ENCODE peak calls at places on chromosomes 5 and 9, in seven cellular contexts. L is kidney tubule cell, Q is NCI-H446 treated with DMSO at 0.1 percent for 48 hours, K is NCI-H1092 treated with DMSO at 0.1 percent for 48 hours, X is EL, N is iPS-NIHi11, B is NCI-H1694 treated with DMSO at 0.1 percent for 48 hours. H is an unnamed sample.

GRCh38 chr5:61333351-61334223 is 1.5 kb downstream of the ZSWIM6 start:
- DNase-seq in Q (no peak), B (peak), N (peak), X (peak), L (peak), K (peak), H (peak)

GRCh38 chr9:136028760-136029470 is 66.2 kb downstream of the NACC2 start:
- DNase-seq in K (no peak), B (no peak), Q (no peak), L (no peak), X (no peak), N (no peak), H (peak)

GRCh38 chr9:127232833-127233549 is 31.6 kb upstream of the GARNL3 start:
- DNase-seq in K (no peak), X (peak), Q (no peak), N (no peak), B (no peak), L (peak), H (no peak)

GRCh38 chr5:60541980-60542379 is 158.0 kb downstream of the DEPDC1B start:
- DNase-seq in N (no peak), B (no peak), Q (no peak), X (peak), K (no peak), L (peak), H (no peak)

GRCh38 chr5:155815248-155815647 is 511.7 kb upstream of the SGCD start:
- DNase-seq in B (no peak), N (no peak), X (no peak), L (no peak), Q (no peak), K (no peak), H (no peak)

GRCh38 chr9:105168935-105169334 is 75.5 kb upstream of the SLC44A1 start:
- DNase-seq in Q (no peak), L (no peak), K (no peak), N (no peak), B (no peak), X (no peak), H (no peak)

GRCh38 chr5:112475747-112476435 is 56.8 kb upstream of the EPB41L4A start:
- DNase-seq in X (no peak), L (peak), Q (peak), K (no peak), N (no peak), B (no peak), H (no peak)

GRCh38 chr5:178483620-178484019 is 106.6 kb downstream of the COL23A1 start:
- DNase-seq in B (no peak), X (no peak), K (no peak), L (no peak), Q (no peak), N (no peak), H (no peak)

GRCh38 chr9:125519741-125520140 is 187.3 kb downstream of the MAPKAP1 start:
- DNase-seq in L (no peak), K (no peak), N (no peak), X (no peak), B (no peak), Q (no peak), H (no peak)

GRCh38 chr9:112048924-112049785 is 125.9 kb downstream of the SUSD1 start:
- DNase-seq in K (peak), N (no peak), Q (peak), X (peak), L (peak), B (no peak), H (no peak)

GRCh38 chr9:32782476-32783167 is 718 bp upstream of the TMEM215 start:
- DNase-seq in L (no peak), X (no peak), K (no peak), N (peak), B (no peak), Q (no peak), H (no peak)

GRCh38 chr5:154970759-154971158 is 29.9 kb downstream of the MRPL22 start:
- DNase-seq in K (no peak), Q (no peak), B (no peak), N (no peak), L (peak), X (peak), H (no peak)

GRCh38 chr9:79195904-79196303 is 375.9 kb upstream of the TLE4 start:
- DNase-seq in X (peak), N (no peak), Q (no peak), B (no peak), L (no peak), K (no peak), H (no peak)

GRCh38 chr5:127176769-127177168 is 103.5 kb upstream of the C5orf63 start:
- DNase-seq in N (no peak), X (no peak), Q (peak), K (no peak), L (no peak), B (peak), H (no peak)

GRCh38 chr9:96245399-96245798 is 56.6 kb downstream of the HSD17B3 start:
- DNase-seq in B (no peak), X (no peak), Q (no peak), L (no peak), N (peak), K (no peak), H (no peak)

GRCh38 chr5:5384634-5385033 is 37.8 kb upstream of the ICE1 start:
- DNase-seq in Q (no peak), X (no peak), L (no peak), N (no peak), B (no peak), K (no peak), H (no peak)

GRCh38 chr9:113480612-113481011 is 17.1 kb downstream of the RGS3 start:
- DNase-seq in Q (no peak), B (no peak), L (no peak), N (no peak), X (no peak), K (no peak), H (no peak)

GRCh38 chr5:43619380-43619779 is 16.4 kb downstream of the NNT start:
- DNase-seq in B (no peak), X (no peak), Q (no peak), K (no peak), L (no peak), N (no peak), H (no peak)

GRCh38 chr9:69076550-69076949 is 41.0 kb downstream of the FXN start:
- DNase-seq in K (no peak), L (no peak), X (no peak), Q (no peak), N (no peak), B (no peak), H (no peak)

GRCh38 chr5:142892021-142892420 is 121.8 kb downstream of the ARHGAP26 start:
- DNase-seq in B (no peak), K (no peak), L (no peak), X (no peak), N (no peak), Q (no peak), H (no peak)

GRCh38 chr5:96629774-96630173 is 32.4 kb upstream of the CAST start:
- DNase-seq in B (peak), L (peak), Q (no peak), X (peak), K (no peak), N (peak), H (no peak)

GRCh38 chr5:132134384-132134783 is 60.8 kb downstream of the CSF2 start:
- DNase-seq in X (peak), Q (no peak), K (no peak), N (no peak), L (peak), B (no peak), H (no peak)

GRCh38 chr5:135254183-135254582 is 144.8 kb downstream of the MACROH2A1 start:
- DNase-seq in Q (no peak), K (no peak), B (no peak), L (no peak), X (no peak), N (no peak), H (no peak)

GRCh38 chr5:169009171-169009570 is 291.8 kb downstream of the SLIT3 start:
- DNase-seq in N (no peak), X (no peak), Q (no peak), K (no peak), L (peak), B (no peak), H (peak)

GRCh38 chr5:45695011-45695667 is 1.0 kb downstream of the HCN1 start:
- DNase-seq in X (no peak), Q (peak), L (no peak), B (peak), K (no peak), N (peak), H (peak)

GRCh38 chr5:169258372-169259000 is 42.5 kb downstream of the SLIT3 start:
- DNase-seq in N (no peak), L (peak), X (peak), K (no peak), B (no peak), Q (no peak), H (no peak)

GRCh38 chr9:123131993-123132392 is 98.5 kb downstream of the GPR21 start:
- DNase-seq in K (no peak), N (no peak), X (no peak), B (no peak), L (no peak), Q (no peak), H (no peak)

GRCh38 chr9:75086443-75087278 is 1.3 kb downstream of the NMRK1 start:
- DNase-seq in B (no peak), X (no peak), L (no peak), K (no peak), Q (no peak), N (no peak), H (peak)

GRCh38 chr5:68529581-68529980 is 314.0 kb downstream of the PIK3R1 start:
- DNase-seq in K (no peak), N (no peak), Q (no peak), L (peak), X (peak), B (no peak), H (no peak)

GRCh38 chr9:120396926-120397325 is 183.0 kb downstream of the CDK5RAP2 start:
- DNase-seq in B (no peak), N (no peak), K (no peak), L (no peak), X (peak), Q (no peak), H (no peak)

GRCh38 chr9:131608469-131609115 is 63.3 kb downstream of the PRRT1B start:
- DNase-seq in N (peak), L (peak), X (peak), K (no peak), B (peak), Q (no peak), H (peak)

GRCh38 chr5:175894251-175894650 is 22.9 kb downstream of the CPLX2 start:
- DNase-seq in K (no peak), L (no peak), X (no peak), B (no peak), N (no peak), Q (peak), H (peak)

GRCh38 chr9:16074962-16075361 is 522.1 kb downstream of the CCDC171 start:
- DNase-seq in B (no peak), Q (no peak), N (no peak), K (no peak), L (no peak), X (peak), H (no peak)

GRCh38 chr9:133497443-133497842 is 18.5 kb upstream of the SLC2A6 start:
- DNase-seq in L (no peak), B (no peak), K (no peak), Q (no peak), X (no peak), N (no peak), H (no peak)

GRCh38 chr9:114287763-114288232 is 35.1 kb upstream of the ORM1 start:
- DNase-seq in X (no peak), N (no peak), K (no peak), L (no peak), Q (no peak), B (no peak), H (no peak)

GRCh38 chr5:112787261-112787660 is 49.6 kb downstream of the APC start:
- DNase-seq in N (no peak), B (no peak), L (no peak), K (no peak), X (peak), Q (no peak), H (no peak)

GRCh38 chr9:73753171-73753570 is 601.5 kb downstream of the ANXA1 start:
- DNase-seq in K (no peak), X (no peak), L (peak), Q (no peak), N (no peak), B (no peak), H (no peak)

GRCh38 chr9:107896544-107896943 is 407.0 kb upstream of the KLF4 start:
- DNase-seq in Q (no peak), B (no peak), X (no peak), L (no peak), N (no peak), K (no peak), H (no peak)

GRCh38 chr5:18216016-18216415 is 581.8 kb downstream of the TAF11L14 start:
- DNase-seq in Q (no peak), N (no peak), X (no peak), K (no peak), L (no peak), B (no peak), H (no peak)

GRCh38 chr5:153066281-153066680 is 424.2 kb upstream of the GRIA1 start:
- DNase-seq in L (no peak), Q (no peak), B (no peak), X (no peak), N (no peak), K (no peak), H (no peak)

H was measured in G401.